ENCODE peak calls at places on chromosome 10, in ten cellular contexts. One of them, this sample, is unnamed.

GRCh38 chr10:44039599-44039998 is 345.3 kb downstream of the CXCL12 start:
- DNase-seq in MM.1S: no peak
- DNase-seq in brain microvascular endothelial cell: no peak
- DNase-seq in cardiac fibroblast: peak; percentile 49
- DNase-seq in GM20000: no peak
- DNase-seq in transverse colon: no peak
- DNase-seq in GM23338: no peak
- DNase-seq in colonic mucosa: no peak
- DNase-seq in neural crest cell: no peak
- DNase-seq in ascending aorta: no peak
- DNase-seq in this sample: no peak

GRCh38 chr10:43823237-43823605 is 174.5 kb upstream of the ZNF32 start:
- DNase-seq in MM.1S: no peak
- DNase-seq in brain microvascular endothelial cell: no peak
- DNase-seq in cardiac fibroblast: peak; percentile 30
- DNase-seq in GM20000: no peak
- DNase-seq in transverse colon: no peak
- DNase-seq in GM23338: no peak
- DNase-seq in colonic mucosa: no peak
- DNase-seq in neural crest cell: no peak
- DNase-seq in ascending aorta: no peak
- DNase-seq in this sample: no peak

GRCh38 chr10:77544607-77545006 is 93.0 kb downstream of the KCNMA1 start:
- DNase-seq in MM.1S: no peak
- DNase-seq in brain microvascular endothelial cell: no peak
- DNase-seq in cardiac fibroblast: no peak
- DNase-seq in GM20000: no peak
- DNase-seq in transverse colon: no peak
- DNase-seq in GM23338: no peak
- DNase-seq in colonic mucosa: no peak
- DNase-seq in neural crest cell: no peak
- DNase-seq in ascending aorta: no peak
- DNase-seq in this sample: no peak

GRCh38 chr10:7887417-7887816 is 69.1 kb downstream of the TAF3 start:
- DNase-seq in MM.1S: no peak
- DNase-seq in brain microvascular endothelial cell: peak; percentile 68
- DNase-seq in cardiac fibroblast: peak; percentile 47
- DNase-seq in GM20000: no peak
- DNase-seq in transverse colon: no peak
- DNase-seq in GM23338: no peak
- DNase-seq in colonic mucosa: no peak
- DNase-seq in neural crest cell: no peak
- DNase-seq in ascending aorta: no peak
- DNase-seq in this sample: no peak

GRCh38 chr10:31977440-31978157 is 49.0 kb upstream of the ARHGAP12 start:
- DNase-seq in MM.1S: no peak
- DNase-seq in brain microvascular endothelial cell: peak; percentile 29
- DNase-seq in cardiac fibroblast: peak; percentile 87
- DNase-seq in GM20000: peak; percentile 35
- DNase-seq in transverse colon: no peak
- DNase-seq in GM23338: no peak
- DNase-seq in colonic mucosa: no peak
- DNase-seq in neural crest cell: no peak
- DNase-seq in ascending aorta: no peak
- DNase-seq in this sample: no peak

GRCh38 chr10:111209666-111210065 is 132.8 kb downstream of the ADRA2A start:
- DNase-seq in MM.1S: no peak
- DNase-seq in brain microvascular endothelial cell: peak; percentile 12
- DNase-seq in cardiac fibroblast: no peak
- DNase-seq in GM20000: no peak
- DNase-seq in transverse colon: no peak
- DNase-seq in GM23338: no peak
- DNase-seq in colonic mucosa: no peak
- DNase-seq in neural crest cell: no peak
- DNase-seq in ascending aorta: no peak
- DNase-seq in this sample: no peak

GRCh38 chr10:53135213-53135896 is 362.8 kb upstream of the MBL2 start:
- DNase-seq in MM.1S: no peak
- DNase-seq in brain microvascular endothelial cell: no peak
- DNase-seq in cardiac fibroblast: no peak
- DNase-seq in GM20000: no peak
- DNase-seq in transverse colon: no peak
- DNase-seq in GM23338: no peak
- DNase-seq in colonic mucosa: no peak
- DNase-seq in neural crest cell: no peak
- DNase-seq in ascending aorta: no peak
- DNase-seq in this sample: no peak

GRCh38 chr10:61757525-61758397 is 95.0 kb downstream of the CABCOCO1 start:
- DNase-seq in MM.1S: no peak
- DNase-seq in brain microvascular endothelial cell: peak; percentile 70
- DNase-seq in cardiac fibroblast: peak; percentile 75
- DNase-seq in GM20000: no peak
- DNase-seq in transverse colon: peak; percentile 64
- DNase-seq in GM23338: no peak
- DNase-seq in colonic mucosa: peak; percentile 78
- DNase-seq in neural crest cell: no peak
- DNase-seq in ascending aorta: no peak
- DNase-seq in this sample: no peak

GRCh38 chr10:22712959-22713852 is 1.2 kb downstream of the PIP4K2A start:
- DNase-seq in MM.1S: peak; percentile 43
- DNase-seq in brain microvascular endothelial cell: no peak
- DNase-seq in cardiac fibroblast: peak; percentile 55
- DNase-seq in GM20000: peak; percentile 59
- DNase-seq in transverse colon: peak; percentile 40
- DNase-seq in GM23338: peak; percentile 44
- DNase-seq in colonic mucosa: peak; percentile 30
- DNase-seq in neural crest cell: peak; percentile 6
- DNase-seq in ascending aorta: no peak
- DNase-seq in this sample: no peak

GRCh38 chr10:96379758-96380157 is 21.0 kb upstream of the OPALIN start:
- DNase-seq in MM.1S: no peak
- DNase-seq in brain microvascular endothelial cell: no peak
- DNase-seq in cardiac fibroblast: no peak
- DNase-seq in GM20000: no peak
- DNase-seq in transverse colon: no peak
- DNase-seq in GM23338: no peak
- DNase-seq in colonic mucosa: no peak
- DNase-seq in neural crest cell: no peak
- DNase-seq in ascending aorta: no peak
- DNase-seq in this sample: no peak

GRCh38 chr10:14438057-14438456 is 107.3 kb upstream of the FRMD4A start:
- DNase-seq in MM.1S: no peak
- DNase-seq in brain microvascular endothelial cell: no peak
- DNase-seq in cardiac fibroblast: no peak
- DNase-seq in GM20000: no peak
- DNase-seq in transverse colon: no peak
- DNase-seq in GM23338: no peak
- DNase-seq in colonic mucosa: no peak
- DNase-seq in neural crest cell: no peak
- DNase-seq in ascending aorta: no peak
- DNase-seq in this sample: no peak

GRCh38 chr10:93333278-93333978 is 148.7 kb downstream of the MYOF start:
- DNase-seq in MM.1S: no peak
- DNase-seq in brain microvascular endothelial cell: no peak
- DNase-seq in cardiac fibroblast: peak; percentile 39
- DNase-seq in GM20000: no peak
- DNase-seq in transverse colon: no peak
- DNase-seq in GM23338: peak; percentile 60
- DNase-seq in colonic mucosa: no peak
- DNase-seq in neural crest cell: no peak
- DNase-seq in ascending aorta: no peak
- DNase-seq in this sample: no peak

GRCh38 chr10:113897693-113898618 is 43.5 kb downstream of the NHLRC2 start:
- DNase-seq in MM.1S: no peak
- DNase-seq in brain microvascular endothelial cell: peak; percentile 29
- DNase-seq in cardiac fibroblast: no peak
- DNase-seq in GM20000: no peak
- DNase-seq in transverse colon: no peak
- DNase-seq in GM23338: no peak
- DNase-seq in colonic mucosa: no peak
- DNase-seq in neural crest cell: no peak
- DNase-seq in ascending aorta: no peak
- DNase-seq in this sample: no peak

GRCh38 chr10:47418966-47419365 is 34.9 kb upstream of the ZNF488 start:
- DNase-seq in MM.1S: no peak
- DNase-seq in brain microvascular endothelial cell: no peak
- DNase-seq in cardiac fibroblast: no peak
- DNase-seq in GM20000: no peak
- DNase-seq in transverse colon: no peak
- DNase-seq in GM23338: no peak
- DNase-seq in colonic mucosa: no peak
- DNase-seq in neural crest cell: no peak
- DNase-seq in ascending aorta: no peak
- DNase-seq in this sample: no peak

GRCh38 chr10:1380075-1380793 is 324.0 kb downstream of the WDR37 start:
- DNase-seq in MM.1S: no peak
- DNase-seq in brain microvascular endothelial cell: no peak
- DNase-seq in cardiac fibroblast: no peak
- DNase-seq in GM20000: no peak
- DNase-seq in transverse colon: no peak
- DNase-seq in GM23338: no peak
- DNase-seq in colonic mucosa: peak; percentile 14
- DNase-seq in neural crest cell: no peak
- DNase-seq in ascending aorta: no peak
- DNase-seq in this sample: no peak

GRCh38 chr10:92087750-92088395 is 164.3 kb downstream of the BTAF1 start:
- DNase-seq in MM.1S: peak; percentile 94
- DNase-seq in brain microvascular endothelial cell: peak; percentile 79
- DNase-seq in cardiac fibroblast: peak; percentile 87
- DNase-seq in GM20000: peak; percentile 67
- DNase-seq in transverse colon: peak; percentile 69
- DNase-seq in GM23338: peak; percentile 94
- DNase-seq in colonic mucosa: peak; percentile 76
- DNase-seq in neural crest cell: peak; percentile 53
- DNase-seq in ascending aorta: no peak
- DNase-seq in this sample: peak; percentile 42

GRCh38 chr10:71565284-71566000 is 154.1 kb downstream of the C10orf105 start:
- DNase-seq in MM.1S: no peak
- DNase-seq in brain microvascular endothelial cell: no peak
- DNase-seq in cardiac fibroblast: no peak
- DNase-seq in GM20000: no peak
- DNase-seq in transverse colon: no peak
- DNase-seq in GM23338: no peak
- DNase-seq in colonic mucosa: no peak
- DNase-seq in neural crest cell: no peak
- DNase-seq in ascending aorta: no peak
- DNase-seq in this sample: no peak

GRCh38 chr10:51368943-51369342 is 294.7 kb downstream of the PRKG1 start:
- DNase-seq in MM.1S: no peak
- DNase-seq in brain microvascular endothelial cell: no peak
- DNase-seq in cardiac fibroblast: no peak
- DNase-seq in GM20000: no peak
- DNase-seq in transverse colon: no peak
- DNase-seq in GM23338: peak; percentile 77
- DNase-seq in colonic mucosa: no peak
- DNase-seq in neural crest cell: no peak
- DNase-seq in ascending aorta: no peak
- DNase-seq in this sample: no peak
- TF ChIP-seq CTCF in MM.1S: peak; percentile 30
- TF ChIP-seq CTCF in brain microvascular endothelial cell: no peak
- TF ChIP-seq CTCF in cardiac fibroblast: no peak
- TF ChIP-seq CTCF in GM20000: no peak
- TF ChIP-seq CTCF in transverse colon: no peak
- TF ChIP-seq CTCF in GM23338: peak; percentile 95
- TF ChIP-seq CTCF in colonic mucosa: no peak
- TF ChIP-seq CTCF in neural crest cell: peak; percentile 43
- TF ChIP-seq CTCF in ascending aorta: no peak
- TF ChIP-seq CTCF in this sample: no peak

GRCh38 chr10:103711351-103711994 is 143.9 kb downstream of the SH3PXD2A start:
- DNase-seq in MM.1S: no peak
- DNase-seq in brain microvascular endothelial cell: no peak
- DNase-seq in cardiac fibroblast: no peak
- DNase-seq in GM20000: no peak
- DNase-seq in transverse colon: no peak
- DNase-seq in GM23338: peak; percentile 70
- DNase-seq in colonic mucosa: no peak
- DNase-seq in neural crest cell: no peak
- DNase-seq in ascending aorta: no peak
- DNase-seq in this sample: no peak
- TF ChIP-seq CTCF in MM.1S: no peak
- TF ChIP-seq CTCF in brain microvascular endothelial cell: peak; percentile 43
- TF ChIP-seq CTCF in cardiac fibroblast: peak; percentile 1
- TF ChIP-seq CTCF in GM20000: no peak
- TF ChIP-seq CTCF in transverse colon: no peak
- TF ChIP-seq CTCF in GM23338: peak; percentile 48
- TF ChIP-seq CTCF in colonic mucosa: no peak
- TF ChIP-seq CTCF in neural crest cell: peak; percentile 43
- TF ChIP-seq CTCF in ascending aorta: no peak
- TF ChIP-seq CTCF in this sample: no peak

DNA sequence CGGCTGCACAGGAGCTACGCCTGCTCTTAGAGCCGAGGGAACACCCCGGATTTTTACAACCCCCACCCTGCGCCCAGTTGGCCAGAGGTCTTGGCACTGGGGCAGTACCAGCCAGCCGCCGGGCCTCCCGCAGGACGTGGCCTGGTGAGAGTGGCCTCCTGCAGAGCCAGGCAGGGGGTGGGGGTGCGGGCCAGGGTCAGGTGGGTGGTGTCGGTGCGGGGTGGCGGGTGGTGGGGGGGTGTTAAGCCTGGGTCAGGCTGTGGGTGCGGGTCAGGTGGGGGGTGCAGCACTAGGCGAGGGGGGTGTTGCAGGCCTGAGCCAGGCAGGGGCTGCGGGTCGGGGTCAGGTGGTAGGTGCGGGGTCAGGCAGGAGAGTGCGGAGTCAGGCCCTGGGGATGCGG is 647 bp downstream of the ECHS1 start:
- DNase-seq in MM.1S: no peak
- DNase-seq in brain microvascular endothelial cell: no peak
- DNase-seq in cardiac fibroblast: no peak
- DNase-seq in GM20000: no peak
- DNase-seq in transverse colon: peak; percentile 67
- DNase-seq in GM23338: no peak
- DNase-seq in colonic mucosa: peak; percentile 58
- DNase-seq in neural crest cell: no peak
- DNase-seq in ascending aorta: no peak
- DNase-seq in this sample: no peak
- TF ChIP-seq CTCF in MM.1S: no peak
- TF ChIP-seq CTCF in brain microvascular endothelial cell: no peak
- TF ChIP-seq CTCF in cardiac fibroblast: no peak
- TF ChIP-seq CTCF in GM20000: no peak
- TF ChIP-seq CTCF in transverse colon: no peak
- TF ChIP-seq CTCF in GM23338: no peak
- TF ChIP-seq CTCF in colonic mucosa: no peak
- TF ChIP-seq CTCF in neural crest cell: no peak
- TF ChIP-seq CTCF in ascending aorta: no peak
- TF ChIP-seq CTCF in this sample: no peak

DNA sequence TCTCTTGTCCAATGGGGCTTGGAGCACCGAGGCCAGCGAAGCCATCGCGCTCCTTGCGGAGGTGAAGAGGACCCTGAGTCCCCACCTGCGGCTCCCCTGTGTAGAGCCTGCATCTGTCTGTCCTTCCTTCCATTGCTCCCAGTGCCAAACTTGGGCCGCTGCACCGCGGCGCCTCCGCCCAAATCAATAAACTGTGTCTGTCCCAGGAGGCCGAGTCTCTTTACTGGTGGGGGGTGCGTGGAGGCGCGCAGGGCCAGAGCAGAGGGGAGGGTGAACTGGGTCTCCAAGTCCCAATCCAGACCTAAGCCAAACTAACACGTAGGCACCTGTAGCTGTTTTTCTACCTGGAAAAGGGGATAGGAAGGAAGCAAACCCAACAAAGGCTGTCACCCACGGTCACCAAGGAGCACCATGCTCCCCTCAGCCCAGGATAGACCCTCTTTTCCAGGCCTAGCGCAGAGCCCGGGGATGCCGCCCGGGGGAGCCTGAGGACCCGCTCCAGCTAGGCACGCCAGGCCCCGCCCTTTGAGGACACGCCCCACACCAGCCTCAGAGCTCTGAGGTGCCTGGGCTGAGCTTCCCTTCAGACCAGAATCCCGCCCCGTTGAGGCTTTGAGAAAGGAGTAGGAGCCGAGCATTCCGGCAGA is 1.2 kb upstream of the CHAT start:
- DNase-seq in MM.1S: no peak
- DNase-seq in brain microvascular endothelial cell: no peak
- DNase-seq in cardiac fibroblast: no peak
- DNase-seq in GM20000: peak; percentile 42
- DNase-seq in transverse colon: no peak
- DNase-seq in GM23338: peak; percentile 93
- DNase-seq in colonic mucosa: no peak
- DNase-seq in neural crest cell: peak; percentile 49
- DNase-seq in ascending aorta: no peak
- DNase-seq in this sample: no peak
- TF ChIP-seq CTCF in MM.1S: no peak
- TF ChIP-seq CTCF in brain microvascular endothelial cell: no peak
- TF ChIP-seq CTCF in cardiac fibroblast: no peak
- TF ChIP-seq CTCF in GM20000: no peak
- TF ChIP-seq CTCF in transverse colon: no peak
- TF ChIP-seq CTCF in GM23338: peak; percentile 36
- TF ChIP-seq CTCF in colonic mucosa: no peak
- TF ChIP-seq CTCF in neural crest cell: no peak
- TF ChIP-seq CTCF in ascending aorta: no peak
- TF ChIP-seq CTCF in this sample: no peak

This sample was measured in omental fat pad.